ENCODE peak calls at places on chromosomes 11 and 22, in seven cellular contexts. D is heart left ventricle; L is pancreas; H is PC-3; V is sigmoid colon; T is IMR-90; J is CD4-positive, alpha-beta T cell. M is an unnamed sample.

GRCh38 chr11:72141066-72141465 is 5.5 kb downstream of the FOLR3 start:
- DNase-seq in D (no peak), L (no peak), H (peak; percentile 78), V (no peak), T (peak; percentile 90), J (no peak), M (peak; percentile 84)

GRCh38 chr11:115711021-115711420 is 206.8 kb upstream of the CADM1 start:
- DNase-seq in D (no peak), L (no peak), H (no peak), V (peak; percentile 17), T (no peak), J (no peak), M (no peak)

GRCh38 chr11:74418509-74418895 is 20.3 kb upstream of the PGM2L1 start:
- DNase-seq in D (no peak), L (no peak), H (peak; percentile 93), V (no peak), T (peak; percentile 82), J (no peak), M (peak; percentile 84)

GRCh38 chr11:57416436-57416835 is 10.5 kb downstream of the SLC43A3 start:
- DNase-seq in D (no peak), L (no peak), H (no peak), V (no peak), T (no peak), J (no peak), M (no peak)

GRCh38 chr22:17974703-17975372 is 49.5 kb downstream of the MICAL3 start:
- DNase-seq in D (no peak), L (no peak), H (no peak), V (no peak), T (no peak), J (no peak), M (no peak)

GRCh38 chr22:19514831-19515565 is 9.2 kb downstream of the CLDN5 start:
- DNase-seq in D (no peak), L (no peak), H (no peak), V (no peak), T (peak; percentile 31), J (no peak), M (no peak)

GRCh38 chr22:48071305-48071704 is 1308.9 kb downstream of the TBC1D22A start:
- DNase-seq in D (no peak), L (no peak), H (no peak), V (peak; percentile 26), T (no peak), J (no peak), M (no peak)

GRCh38 chr11:26677566-26677965 is 44.3 kb downstream of the SLC5A12 start:
- DNase-seq in D (no peak), L (no peak), H (peak; percentile 64), V (no peak), T (no peak), J (no peak), M (peak; percentile 19)

GRCh38 chr11:122751298-122752070 is 86.8 kb upstream of the CRTAM start:
- DNase-seq in D (no peak), L (no peak), H (no peak), V (peak; percentile 21), T (peak; percentile 72), J (no peak), M (no peak)

GRCh38 chr22:38228873-38229740 is 27.3 kb downstream of the MAFF start:
- DNase-seq in D (no peak), L (peak; percentile 52), H (peak; percentile 86), V (no peak), T (peak; percentile 57), J (no peak), M (peak; percentile 69)

GRCh38 chr11:18671246-18671645 is 27.3 kb upstream of the TMEM86A start:
- DNase-seq in D (no peak), L (no peak), H (peak; percentile 19), V (no peak), T (no peak), J (no peak), M (no peak)

GRCh38 chr22:21832291-21833290 is 34.9 kb downstream of the MAPK1 start:
- DNase-seq in D (no peak), L (no peak), H (no peak), V (no peak), T (peak; percentile 9), J (no peak), M (no peak)

GRCh38 chr11:64225608-64226506 is at the start of the genes NUDT22 and TRPT1:
- DNase-seq in D (peak; percentile 93), L (peak; percentile 88), H (peak; percentile 88), V (peak; percentile 96), T (peak; percentile 66), J (peak; percentile 93), M (peak; percentile 84)

GRCh38 chr11:126438691-126439090 is 83.2 kb downstream of the ST3GAL4 start:
- DNase-seq in D (no peak), L (no peak), H (no peak), V (no peak), T (no peak), J (no peak), M (no peak)

GRCh38 chr11:94922675-94923347 is 50.5 kb downstream of the CWC15 start:
- DNase-seq in D (no peak), L (no peak), H (no peak), V (no peak), T (no peak), J (no peak), M (no peak)

GRCh38 chr11:70583781-70584218 is 185.5 kb downstream of the CTTN start:
- DNase-seq in D (no peak), L (no peak), H (no peak), V (peak; percentile 50), T (no peak), J (no peak), M (no peak)

GRCh38 chr11:77179048-77179447 is 51.0 kb downstream of the MYO7A start:
- DNase-seq in D (no peak), L (no peak), H (no peak), V (no peak), T (no peak), J (no peak), M (no peak)

GRCh38 chr22:38718414-38718813 is 12.7 kb downstream of the GTPBP1 start:
- DNase-seq in D (no peak), L (peak; percentile 60), H (peak; percentile 85), V (peak; percentile 78), T (peak; percentile 81), J (no peak), M (peak; percentile 87)

GRCh38 chr11:68958211-68958610 is 22.6 kb downstream of the MRGPRD start:
- DNase-seq in D (no peak), L (no peak), H (no peak), V (no peak), T (no peak), J (no peak), M (no peak)

GRCh38 chr22:31652911-31653684 is 8.9 kb downstream of the PISD start:
- DNase-seq in D (no peak), L (no peak), H (peak; percentile 67), V (no peak), T (no peak), J (no peak), M (no peak)
- H3K27ac ChIP-seq in D (no peak overlapping the region), L (no peak overlapping the region), H (peak overlapping the region; percentile 54), V (no peak overlapping the region), T (no peak overlapping the region), J (no peak overlapping the region), M (peak overlapping the region; percentile 79)

GRCh38 chr22:34236527-34236926 is 316.3 kb upstream of the LARGE1 start:
- DNase-seq in D (peak; percentile 76), L (no peak), H (no peak), V (no peak), T (no peak), J (no peak), M (no peak)
- TF ChIP-seq CTCF in D (no peak), L (no peak), H (no peak), V (no peak), T (no peak), J (no peak), M (no peak)

GRCh38 chr22:32044477-32044876 is 1.4 kb downstream of the SLC5A1 start:
- DNase-seq in D (no peak), L (no peak), H (no peak), V (no peak), T (no peak), J (no peak), M (no peak)

GRCh38 chr22:32040324-32040904 is 2.6 kb upstream of the SLC5A1 start:
- DNase-seq in D (no peak), L (no peak), H (no peak), V (no peak), T (no peak), J (no peak), M (no peak)

GRCh38 chr22:32044913-32045312 is 1.9 kb downstream of the SLC5A1 start:
- DNase-seq in D (no peak), L (no peak), H (peak; percentile 30), V (no peak), T (no peak), J (no peak), M (no peak)

GRCh38 chr22:32042924-32043323 is at the start of gene SLC5A1:
- DNase-seq in D (no peak), L (peak; percentile 71), H (peak; percentile 56), V (no peak), T (no peak), J (no peak), M (peak; percentile 12)

DNA sequence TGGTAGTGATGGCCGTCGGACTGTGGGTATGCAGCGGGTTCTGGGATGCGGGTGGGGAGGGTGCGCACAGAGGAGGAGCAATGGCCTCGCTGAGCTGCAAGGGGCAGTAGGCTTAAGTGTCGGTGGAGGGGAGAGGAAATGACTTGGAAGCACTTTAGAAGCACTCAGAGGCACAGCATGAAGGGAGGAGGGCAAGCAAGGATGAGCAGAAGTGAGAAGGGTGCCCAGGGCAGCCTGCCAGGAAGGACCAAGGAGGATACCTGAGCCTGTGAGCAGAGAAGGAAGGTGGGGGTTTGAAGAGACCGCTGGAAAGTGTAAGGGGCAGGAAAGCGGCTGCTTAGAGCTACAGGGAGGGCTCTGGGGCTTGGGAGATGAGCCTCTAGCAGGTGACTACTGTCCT is 330 bp downstream of the SLC5A1 start:
- DNase-seq in D (no peak), L (no peak), H (no peak), V (no peak), T (no peak), J (no peak), M (no peak)
- H3K27ac ChIP-seq in D (no peak overlapping the region), L (no peak overlapping the region), H (no peak overlapping the region), V (no peak overlapping the region), T (no peak overlapping the region), J (no peak overlapping the region), M (no peak overlapping the region)

GRCh38 chr22:24233816-24234215 is 11.1 kb downstream of the GGT5 start:
- DNase-seq in D (no peak), L (no peak), H (no peak), V (no peak), T (no peak), J (no peak), M (no peak)

GRCh38 chr22:24233235-24233634 is 11.6 kb downstream of the GGT5 start:
- DNase-seq in D (no peak), L (no peak), H (no peak), V (no peak), T (no peak), J (no peak), M (no peak)

GRCh38 chr22:24232725-24233124 is 12.2 kb downstream of the GGT5 start:
- DNase-seq in D (no peak), L (no peak), H (no peak), V (no peak), T (no peak), J (no peak), M (no peak)

GRCh38 chr22:24236656-24237055 is 8.2 kb downstream of the GGT5 start:
- DNase-seq in D (no peak), L (no peak), H (no peak), V (no peak), T (no peak), J (no peak), M (no peak)

DNA sequence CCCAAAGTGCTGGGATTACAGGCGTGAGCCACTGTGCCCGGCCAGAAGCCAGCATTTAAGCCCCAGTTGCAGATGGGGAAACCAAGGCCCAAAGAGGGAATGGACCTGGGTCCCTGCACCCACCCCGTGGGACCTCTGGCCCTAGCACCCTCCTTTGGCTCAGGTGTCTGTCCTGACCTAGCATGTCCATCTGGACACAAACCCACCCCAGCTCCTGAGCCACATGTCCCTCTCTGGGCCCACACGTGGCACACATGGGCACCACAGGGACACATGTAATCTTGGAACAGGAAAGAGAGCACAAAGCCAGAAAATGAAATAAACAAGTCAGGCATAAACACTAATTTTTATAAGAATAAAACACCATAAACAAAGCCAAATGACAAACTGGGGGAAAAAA is 9.6 kb downstream of the GGT5 start:
- DNase-seq in D (no peak), L (no peak), H (no peak), V (no peak), T (no peak), J (no peak), M (no peak)
- TF ChIP-seq CTCF in D (no peak), L (no peak), H (no peak), V (no peak), T (no peak), J (no peak), M (no peak)